ENCODE peak calls at places on chromosomes 11 and 22, in eight cellular contexts. P, A, Z, K, O, W, M and G are unnamed samples.

GRCh38 chr11:45280449-45280848 is 5.7 kb downstream of the SYT13 start:
- DNase-seq in P (no peak), A (no peak), Z (no peak), K (no peak), O (no peak), W (no peak), M (no peak), G (peak; percentile 39)

GRCh38 chr11:27402450-27402849 is 39.4 kb upstream of the CCDC34 start:
- DNase-seq in P (no peak), A (no peak), Z (no peak), K (no peak), O (no peak), W (no peak), M (no peak), G (no peak)

GRCh38 chr11:82960000-82960778 is 58.7 kb downstream of the DDIAS start:
- DNase-seq in P (no peak), A (no peak), Z (no peak), K (no peak), O (no peak), W (no peak), M (no peak), G (no peak)

GRCh38 chr11:6357222-6357621 is 33.1 kb upstream of the SMPD1 start:
- DNase-seq in P (peak; percentile 59), A (peak; percentile 56), Z (no peak), K (peak; percentile 18), O (no peak), W (peak; percentile 63), M (peak; percentile 63), G (peak; percentile 92)

GRCh38 chr11:47425611-47426010 is 628 bp downstream of the PSMC3 start:
- DNase-seq in P (no peak), A (no peak), Z (no peak), K (no peak), O (no peak), W (no peak), M (no peak), G (no peak)

GRCh38 chr22:37009490-37009889 is 9.8 kb downstream of the TST start:
- DNase-seq in P (no peak), A (no peak), Z (no peak), K (no peak), O (no peak), W (no peak), M (no peak), G (no peak)

GRCh38 chr11:91248199-91248807 is 976.3 kb upstream of the FAT3 start:
- DNase-seq in P (no peak), A (no peak), Z (no peak), K (peak; percentile 2), O (no peak), W (peak; percentile 84), M (peak; percentile 12), G (peak; percentile 59)

GRCh38 chr11:28739489-28740280 is 631.5 kb downstream of the METTL15 start:
- DNase-seq in P (no peak), A (no peak), Z (no peak), K (no peak), O (no peak), W (no peak), M (no peak), G (no peak)

GRCh38 chr11:72014761-72015320 is 16.1 kb downstream of the IL18BP start:
- DNase-seq in P (no peak), A (peak; percentile 23), Z (no peak), K (no peak), O (no peak), W (no peak), M (no peak), G (no peak)

GRCh38 chr22:38754247-38755154 is 1.3 kb downstream of the SUN2 start:
- DNase-seq in P (peak; percentile 94), A (peak; percentile 70), Z (peak; percentile 80), K (peak; percentile 76), O (peak; percentile 80), W (peak; percentile 67), M (peak; percentile 48), G (no peak)

GRCh38 chr11:85809881-85810280 is 1.1 kb downstream of the SYTL2 start:
- DNase-seq in P (no peak), A (peak; percentile 25), Z (no peak), K (peak; percentile 6), O (peak; percentile 75), W (peak; percentile 44), M (no peak), G (peak; percentile 36)

GRCh38 chr11:74696932-74697687 is 34.1 kb downstream of the CHRDL2 start:
- DNase-seq in P (peak; percentile 92), A (no peak), Z (peak; percentile 62), K (peak; percentile 77), O (peak; percentile 96), W (no peak), M (peak; percentile 57), G (peak; percentile 84)

GRCh38 chr11:17790453-17790852 is 55.9 kb downstream of the KCNC1 start:
- DNase-seq in P (no peak), A (no peak), Z (no peak), K (no peak), O (no peak), W (peak; percentile 77), M (peak; percentile 78), G (peak; percentile 46)

GRCh38 chr11:83006877-83007330 is 64.8 kb downstream of the RAB30 start:
- DNase-seq in P (peak; percentile 66), A (no peak), Z (no peak), K (no peak), O (no peak), W (peak; percentile 77), M (no peak), G (no peak)

DNA sequence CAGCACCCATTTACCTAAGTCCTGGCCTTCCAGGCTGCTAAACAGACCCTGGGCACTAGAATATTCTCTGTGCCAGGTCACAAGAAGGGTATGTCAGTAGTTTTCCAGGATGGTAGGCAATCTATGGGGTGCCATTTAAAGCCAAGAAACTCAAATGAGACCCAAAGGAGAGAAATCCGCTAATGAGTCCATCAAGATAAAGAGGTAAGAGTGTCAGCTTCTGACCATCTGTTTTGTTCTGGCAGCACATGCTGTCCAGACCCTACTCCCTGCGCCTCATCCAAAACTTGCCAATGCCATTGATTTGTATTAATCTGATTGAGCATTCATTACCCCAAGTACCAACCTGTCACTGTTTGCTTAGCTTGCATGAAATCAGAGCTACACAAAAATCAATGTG is 229.1 kb downstream of the BLID start:
- DNase-seq in P (no peak), A (peak; percentile 14), Z (no peak), K (no peak), O (no peak), W (no peak), M (no peak), G (no peak)
- H3K27ac ChIP-seq in P (no peak overlapping the region), A (no peak overlapping the region), Z (no peak overlapping the region), K (no peak overlapping the region), O (no peak overlapping the region), W (no peak overlapping the region), M (no peak overlapping the region), G (no peak overlapping the region)

GRCh38 chr22:24707477-24707816 is 67.1 kb downstream of the PIWIL3 start:
- DNase-seq in P (no peak), A (no peak), Z (peak; percentile 62), K (peak; percentile 27), O (no peak), W (no peak), M (no peak), G (no peak)
- TF ChIP-seq CTCF in P (no peak), A (no peak), Z (peak; percentile 7), K (no peak), O (no peak), W (no peak), M (no peak), G (peak; percentile 24)

GRCh38 chr22:28481725-28482124 is 197.9 kb downstream of the TTC28 start:
- DNase-seq in P (no peak), A (no peak), Z (no peak), K (no peak), O (no peak), W (no peak), M (no peak), G (no peak)

GRCh38 chr22:28479912-28480311 is 199.7 kb downstream of the TTC28 start:
- DNase-seq in P (no peak), A (no peak), Z (no peak), K (no peak), O (no peak), W (no peak), M (no peak), G (no peak)

GRCh38 chr22:28484662-28485061 is 195.0 kb downstream of the TTC28 start:
- DNase-seq in P (no peak), A (no peak), Z (no peak), K (no peak), O (no peak), W (no peak), M (no peak), G (no peak)
- H3K27ac ChIP-seq in P (no peak overlapping the region), A (no peak overlapping the region), Z (no peak overlapping the region), K (no peak overlapping the region), O (no peak overlapping the region), W (no peak overlapping the region), M (no peak overlapping the region), G (no peak overlapping the region)

GRCh38 chr11:122882809-122883681 is 486 bp downstream of the JHY start:
- DNase-seq in P (peak; percentile 59), A (peak; percentile 55), Z (peak; percentile 78), K (peak; percentile 66), O (peak; percentile 89), W (peak; percentile 83), M (peak; percentile 36), G (peak; percentile 74)

GRCh38 chr11:122882189-122882808 is at the start of gene JHY:
- DNase-seq in P (no peak), A (no peak), Z (no peak), K (no peak), O (no peak), W (no peak), M (no peak), G (no peak)

GRCh38 chr11:122883682-122883981 is 1.1 kb downstream of the JHY start:
- DNase-seq in P (no peak), A (no peak), Z (no peak), K (no peak), O (no peak), W (no peak), M (no peak), G (no peak)

GRCh38 chr11:122877732-122878131 is 4.8 kb upstream of the JHY start:
- DNase-seq in P (no peak), A (no peak), Z (no peak), K (no peak), O (no peak), W (no peak), M (no peak), G (no peak)

DNA sequence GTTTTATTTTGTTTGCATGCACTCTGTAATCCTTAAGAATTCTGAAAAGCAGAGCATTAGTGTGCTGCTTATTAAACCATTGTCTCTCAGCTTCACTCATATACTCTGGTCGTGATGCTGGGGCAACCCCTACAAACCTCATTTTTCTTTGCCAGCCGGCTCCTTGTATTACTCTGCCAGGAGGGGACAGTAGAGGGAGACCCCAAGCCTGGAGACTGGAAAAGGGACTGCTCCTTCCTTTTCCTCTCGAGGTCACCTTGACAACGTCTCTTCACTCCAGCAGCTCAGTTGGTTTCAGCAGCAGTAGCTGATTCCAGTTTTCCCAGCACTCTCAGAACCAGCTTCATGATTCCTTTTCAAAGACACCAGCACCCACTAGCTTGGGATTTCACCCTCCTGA is 2.8 kb upstream of the JHY start:
- DNase-seq in P (no peak), A (no peak), Z (no peak), K (no peak), O (no peak), W (no peak), M (no peak), G (no peak)
- TF ChIP-seq CTCF in P (no peak), A (no peak), Z (no peak), K (no peak), O (no peak), W (no peak), M (no peak), G (no peak)